ENCODE peak calls at places on chromosome 22, in eight cellular contexts. Q is right lobe of liver; T is CD8-positive, alpha-beta T cell; D is testis; E is GM10248; O is dorsolateral prefrontal cortex; W is AG09309; H is fibroblast of mammary gland. B is an unnamed sample.

GRCh38 chr22:35023692-35024363 is 42.1 kb upstream of the ISX start:
- DNase-seq in W (no peak), E (peak), H (peak), D (peak), Q (peak), T (no peak), O (peak), B (peak)

GRCh38 chr22:43376765-43377485 is 33.8 kb upstream of the SCUBE1 start:
- DNase-seq in D (no peak), E (peak), Q (no peak), T (peak), H (no peak), W (no peak), O (peak), B (no peak)

GRCh38 chr22:27129266-27129665 is 471.9 kb downstream of the MIAT start:
- DNase-seq in E (no peak), D (no peak), O (no peak), H (peak), Q (no peak), W (no peak), T (no peak), B (no peak)

GRCh38 chr22:42433754-42434153 is 1.6 kb upstream of the NFAM1 start:
- DNase-seq in Q (no peak), D (no peak), H (no peak), W (no peak), O (no peak), T (no peak), E (no peak), B (no peak)

GRCh38 chr22:32389685-32390084 is 22.4 kb downstream of the RTCB start:
- DNase-seq in W (no peak), D (peak), T (no peak), O (peak), E (no peak), H (peak), Q (no peak), B (peak)

GRCh38 chr22:43521716-43522115 is 109.9 kb downstream of the MPPED1 start:
- DNase-seq in E (no peak), H (no peak), T (no peak), D (no peak), W (no peak), Q (peak), O (no peak), B (no peak)

GRCh38 chr22:50236731-50237409 is 8.0 kb downstream of the TUBGCP6 start:
- DNase-seq in Q (no peak), H (peak), D (no peak), W (no peak), O (no peak), E (no peak), T (no peak), B (no peak)

GRCh38 chr22:42974223-42974622 is 40.7 kb downstream of the PACSIN2 start:
- DNase-seq in H (no peak), O (no peak), D (no peak), E (no peak), T (no peak), Q (no peak), W (no peak), B (no peak)

GRCh38 chr22:45970709-45971388 is 6.1 kb downstream of the WNT7B start:
- DNase-seq in W (no peak), Q (no peak), E (no peak), H (peak), T (no peak), O (no peak), D (no peak), B (no peak)

GRCh38 chr22:19715286-19715939 is 1.1 kb downstream of the SEPTIN5 start:
- DNase-seq in E (no peak), D (no peak), T (no peak), H (no peak), O (no peak), Q (no peak), W (no peak), B (no peak)

GRCh38 chr22:19992481-19992911 is 24.1 kb downstream of the ARVCF start:
- DNase-seq in H (no peak), O (no peak), D (no peak), Q (peak), E (no peak), T (no peak), W (no peak), B (no peak)

GRCh38 chr22:17152340-17152739 is 6.7 kb downstream of the HDHD5 start:
- DNase-seq in H (no peak), E (no peak), Q (no peak), T (no peak), D (no peak), W (no peak), O (no peak), B (no peak)

GRCh38 chr22:27453688-27454087 is 347.9 kb downstream of the MN1 start:
- DNase-seq in T (no peak), Q (no peak), D (no peak), O (no peak), E (no peak), W (no peak), H (no peak), B (no peak)

GRCh38 chr22:19770349-19771220 is 10.0 kb downstream of the TBX1 start:
- DNase-seq in Q (peak), T (no peak), D (no peak), H (no peak), W (no peak), O (no peak), E (no peak), B (no peak)

GRCh38 chr22:32652609-32653008 is 148.9 kb upstream of the TIMP3 start:
- DNase-seq in Q (no peak), T (no peak), W (no peak), D (no peak), H (no peak), O (no peak), E (no peak), B (no peak)

GRCh38 chr22:42368379-42369249 is 63.6 kb downstream of the NFAM1 start:
- DNase-seq in H (no peak), E (no peak), D (peak), W (no peak), T (no peak), O (no peak), Q (peak), B (no peak)

GRCh38 chr22:31646186-31647019 is 15.6 kb downstream of the PISD start:
- DNase-seq in W (peak), D (no peak), E (peak), Q (no peak), H (peak), T (no peak), O (no peak), B (no peak)

GRCh38 chr22:20154602-20155183 is 3.8 kb upstream of the CCDC188 start:
- DNase-seq in T (no peak), H (no peak), E (no peak), O (no peak), D (no peak), Q (no peak), W (no peak), B (peak)

GRCh38 chr22:45978275-45978713 is 1.3 kb upstream of the WNT7B start:
- DNase-seq in W (no peak), T (no peak), D (no peak), H (no peak), O (no peak), Q (no peak), E (no peak), B (no peak)

GRCh38 chr22:19728271-19728670 is 4.9 kb downstream of the GP1BB start:
- DNase-seq in D (no peak), Q (no peak), E (no peak), H (no peak), O (no peak), W (no peak), T (no peak), B (no peak)

GRCh38 chr22:33747576-33748180 is 172.6 kb downstream of the LARGE1 start:
- DNase-seq in W (no peak), O (no peak), H (no peak), D (peak), T (no peak), E (no peak), Q (no peak), B (no peak)

GRCh38 chr22:20605328-20605727 is 97.9 kb downstream of the MED15 start:
- DNase-seq in O (no peak), E (no peak), H (no peak), W (no peak), Q (no peak), D (no peak), T (no peak), B (no peak)

GRCh38 chr22:30196141-30196866 is 50.3 kb downstream of the LIF start:
- DNase-seq in E (peak), O (no peak), Q (peak), D (peak), W (peak), T (peak), H (peak), B (peak)

GRCh38 chr22:17481424-17481823 is 81.9 kb upstream of the SLC25A18 start:
- DNase-seq in W (no peak), T (no peak), D (no peak), O (no peak), E (no peak), Q (no peak), H (no peak), B (no peak)

GRCh38 chr22:20964090-20964798 is 2.8 kb upstream of the AIFM3 start:
- DNase-seq in E (no peak), T (no peak), Q (peak), D (no peak), W (no peak), O (no peak), H (no peak), B (no peak)

GRCh38 chr22:44680058-44680457 is 21.9 kb upstream of the PRR5 start:
- DNase-seq in E (no peak), Q (no peak), T (peak), H (no peak), D (no peak), O (no peak), W (no peak), B (no peak)

GRCh38 chr22:50507991-50508884 is at the start of gene NCAPH2:
- DNase-seq in Q (peak), H (peak), D (peak), W (peak), T (peak), E (peak), O (peak), B (peak)

GRCh38 chr22:32720924-32721323 is 80.6 kb upstream of the TIMP3 start:
- DNase-seq in O (no peak), T (no peak), E (no peak), H (peak), W (no peak), D (peak), Q (no peak), B (no peak)

GRCh38 chr22:30893434-30894370 is 74.9 kb downstream of the MORC2 start:
- DNase-seq in T (no peak), O (no peak), W (no peak), E (no peak), H (no peak), Q (no peak), D (peak), B (no peak)

GRCh38 chr22:42270178-42270511 is 308 bp downstream of the TCF20 start:
- DNase-seq in Q (no peak), D (no peak), O (no peak), T (no peak), H (no peak), W (no peak), E (no peak), B (no peak)

GRCh38 chr22:26050079-26050478 is 119.2 kb upstream of the SEZ6L start:
- DNase-seq in Q (no peak), D (no peak), H (no peak), O (no peak), E (no peak), W (no peak), T (no peak), B (no peak)

GRCh38 chr22:31093090-31093850 is 12.2 kb downstream of the SMTN start:
- DNase-seq in Q (no peak), E (no peak), T (no peak), O (peak), D (no peak), H (no peak), W (no peak), B (no peak)

GRCh38 chr22:25357056-25357455 is 137.6 kb downstream of the CRYBB2 start:
- DNase-seq in O (no peak), T (no peak), Q (no peak), E (no peak), H (no peak), D (no peak), W (no peak), B (no peak)

GRCh38 chr22:50218996-50219727 is 18.4 kb downstream of the SELENOO start:
- DNase-seq in E (no peak), Q (peak), W (no peak), O (peak), T (peak), H (peak), D (peak), B (no peak)

GRCh38 chr22:20774882-20775281 is 969 bp downstream of the SERPIND1 start:
- DNase-seq in D (no peak), H (no peak), Q (no peak), W (no peak), E (no peak), O (no peak), T (no peak), B (no peak)

GRCh38 chr22:27138471-27138870 is 481.1 kb downstream of the MIAT start:
- DNase-seq in D (no peak), Q (no peak), O (no peak), H (no peak), E (no peak), W (no peak), T (no peak), B (no peak)

GRCh38 chr22:28103596-28103995 is 184.5 kb upstream of the PITPNB start:
- DNase-seq in E (no peak), O (no peak), T (no peak), W (no peak), Q (no peak), D (no peak), H (no peak), B (no peak)

GRCh38 chr22:30245985-30246901 is at the start of gene LIF:
- DNase-seq in H (peak), W (no peak), D (peak), Q (no peak), O (no peak), T (peak), E (peak), B (no peak)

DNA sequence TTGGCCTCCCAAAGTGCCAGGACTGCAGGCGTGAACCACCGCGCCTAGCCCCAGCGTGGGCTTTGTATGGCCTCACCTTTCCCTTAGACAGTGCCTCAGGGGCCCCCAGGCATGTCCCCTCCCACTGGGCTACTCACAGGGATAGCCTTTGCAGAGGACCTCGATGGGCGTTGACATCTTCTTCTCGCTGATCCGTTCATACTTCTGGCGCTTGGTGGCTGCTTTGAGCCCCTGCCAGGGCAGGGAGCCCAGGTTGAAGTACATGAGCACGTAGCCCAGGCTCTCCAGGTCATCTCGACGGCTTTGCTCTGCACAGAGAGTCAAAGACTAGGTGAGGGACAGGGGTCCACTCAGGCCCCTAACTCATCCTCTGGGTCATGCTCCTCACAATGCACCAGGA is 17.5 kb downstream of the CSNK1E start:
- DNase-seq in T (no peak), O (no peak), W (no peak), Q (no peak), H (no peak), D (no peak), E (no peak), B (no peak)
- TF ChIP-seq CTCF in T (no peak), O (no peak), W (no peak), Q (no peak), H (no peak), D (no peak), E (no peak), B (no peak)

GRCh38 chr22:24117942-24118341 is 63.3 kb upstream of the SUSD2 start:
- DNase-seq in W (no peak), O (no peak), Q (no peak), D (no peak), E (no peak), T (no peak), H (no peak), B (no peak)
- TF ChIP-seq CTCF in W (no peak), O (no peak), Q (no peak), D (no peak), E (no peak), T (no peak), H (peak), B (no peak)

GRCh38 chr22:36343720-36344105 is 44.1 kb downstream of the MYH9 start:
- DNase-seq in O (no peak), T (no peak), W (no peak), Q (no peak), E (no peak), D (no peak), H (no peak), B (no peak)
- TF ChIP-seq CTCF in O (no peak), T (no peak), W (no peak), Q (no peak), E (no peak), D (no peak), H (no peak), B (no peak)

DNA sequence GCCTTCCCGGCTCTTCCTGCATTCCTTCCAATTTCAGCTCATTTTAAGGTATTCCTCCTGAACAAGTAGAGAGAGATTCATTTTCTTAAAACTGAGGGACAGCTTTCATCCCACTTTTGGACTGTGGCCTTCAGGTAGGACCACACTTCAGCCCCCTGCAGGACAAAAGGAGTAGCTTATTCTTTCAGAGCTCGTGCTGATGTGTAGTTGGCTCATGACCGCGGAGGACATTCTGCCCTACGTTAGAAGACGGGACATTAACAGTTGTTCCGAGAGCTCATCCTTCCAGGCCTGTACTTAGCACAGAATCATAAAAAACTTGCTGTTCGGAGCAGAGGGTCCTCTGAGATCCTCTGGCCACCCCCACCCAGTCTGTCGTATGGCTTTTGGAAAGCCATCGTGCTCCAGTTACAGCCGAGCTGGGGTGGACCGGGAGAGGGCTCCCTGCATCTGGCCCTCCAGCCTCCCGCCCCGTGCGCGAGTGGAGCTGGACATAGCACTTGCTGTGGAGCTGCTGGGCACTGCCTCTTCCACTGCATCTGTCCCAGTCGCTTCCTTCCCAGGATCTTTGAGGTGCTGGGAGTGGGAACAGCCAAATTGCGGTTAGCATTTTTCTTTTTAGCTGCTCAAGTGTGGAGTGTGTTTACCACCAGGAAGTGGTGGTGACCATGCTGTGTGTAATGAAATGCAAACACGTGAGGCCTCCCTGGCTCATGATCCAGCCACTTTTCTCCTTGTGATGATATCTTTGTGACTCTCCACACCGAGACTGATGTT is 250.3 kb downstream of the TBC1D22A start:
- DNase-seq in E (no peak), Q (no peak), O (no peak), W (peak), H (no peak), T (no peak), D (no peak), B (no peak)
- TF ChIP-seq CTCF in E (no peak), Q (no peak), O (no peak), W (no peak), H (peak), T (no peak), D (no peak), B (peak)

GRCh38 chr22:48979482-48979881 is 848.2 kb downstream of the BRD1 start:
- DNase-seq in W (no peak), H (peak), T (no peak), E (no peak), D (no peak), Q (no peak), O (no peak), B (no peak)
- TF ChIP-seq CTCF in W (no peak), H (no peak), T (no peak), E (no peak), D (no peak), Q (no peak), O (no peak), B (peak)

GRCh38 chr22:37165940-37166674 is 16.4 kb upstream of the IL2RB start:
- DNase-seq in D (no peak), O (no peak), E (no peak), T (peak), H (no peak), Q (peak), W (no peak), B (no peak)

GRCh38 chr22:37167981-37168647 is 18.4 kb upstream of the IL2RB start:
- DNase-seq in Q (peak), T (no peak), W (no peak), E (no peak), D (no peak), H (no peak), O (no peak), B (no peak)

GRCh38 chr22:37165066-37165465 is 15.3 kb upstream of the IL2RB start:
- DNase-seq in T (no peak), Q (no peak), W (no peak), E (no peak), D (no peak), H (no peak), O (no peak), B (no peak)

GRCh38 chr22:37167176-37167980 is 17.7 kb upstream of the IL2RB start:
- DNase-seq in H (no peak), W (no peak), Q (peak), D (no peak), O (no peak), T (no peak), E (no peak), B (no peak)

GRCh38 chr22:37166675-37167066 is 17.0 kb upstream of the IL2RB start:
- DNase-seq in D (peak), T (peak), E (peak), H (peak), W (no peak), O (peak), Q (peak), B (peak)
- TF ChIP-seq CTCF in D (peak), T (peak), E (peak), H (peak), W (peak), O (peak), Q (peak), B (peak)

DNA sequence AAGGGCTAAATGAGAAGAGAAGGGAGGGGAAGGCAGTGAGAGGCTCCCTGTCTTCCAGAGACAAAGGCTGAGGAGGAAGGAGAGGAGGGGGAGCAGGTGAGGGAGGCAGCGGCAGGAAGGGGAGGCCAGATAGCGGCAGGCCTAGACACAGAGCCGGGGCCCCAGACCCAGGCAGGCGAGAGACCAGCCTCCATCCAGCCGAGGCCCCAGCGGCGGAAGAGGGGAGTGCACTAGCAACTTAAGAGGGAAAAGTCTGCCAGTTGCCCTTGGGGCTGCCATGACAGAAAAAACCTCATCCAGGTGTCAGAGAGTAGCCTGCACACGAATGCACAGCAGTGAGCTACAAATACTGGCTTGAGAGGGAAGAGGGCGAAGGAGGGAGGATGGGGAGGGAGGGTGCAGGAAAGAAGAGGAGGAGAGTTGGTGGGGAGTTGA is 46.7 kb downstream of the IGLL1 start:
- DNase-seq in W (no peak), O (no peak), D (no peak), T (no peak), H (no peak), E (no peak), Q (peak), B (peak)
- TF ChIP-seq CTCF in W (peak), O (no peak), D (no peak), T (no peak), H (no peak), E (peak), Q (peak), B (peak)

GRCh38 chr22:40520562-40520961 is 116.0 kb downstream of the MRTFA start:
- DNase-seq in H (no peak), Q (no peak), O (no peak), E (no peak), D (no peak), W (no peak), T (no peak), B (no peak)

GRCh38 chr22:40525250-40525884 is 111.2 kb downstream of the MRTFA start:
- DNase-seq in H (peak), W (no peak), O (peak), D (peak), Q (no peak), E (no peak), T (peak), B (peak)

GRCh38 chr22:40521046-40521445 is 115.5 kb downstream of the MRTFA start:
- DNase-seq in O (no peak), W (no peak), T (no peak), Q (no peak), D (no peak), H (no peak), E (no peak), B (no peak)

GRCh38 chr22:40526960-40527359 is 109.6 kb downstream of the MRTFA start:
- DNase-seq in W (no peak), Q (no peak), T (no peak), D (no peak), O (no peak), E (no peak), H (no peak), B (no peak)

GRCh38 chr22:40524392-40525249 is 111.9 kb downstream of the MRTFA start:
- DNase-seq in Q (no peak), T (no peak), D (no peak), O (no peak), W (no peak), E (no peak), H (peak), B (no peak)
- TF ChIP-seq CTCF in Q (peak), T (no peak), D (peak), O (peak), W (peak), E (peak), H (peak), B (no peak)

GRCh38 chr22:29148036-29148435 is 57.7 kb upstream of the EMID1 start:
- DNase-seq in E (no peak), D (no peak), O (no peak), H (no peak), Q (no peak), W (no peak), T (no peak), B (no peak)
- TF ChIP-seq CTCF in E (no peak), D (no peak), O (no peak), H (no peak), Q (no peak), W (no peak), T (no peak), B (no peak)